ENCODE peak calls at places on chromosome 9, in nine cellular contexts. B is esophagus muscularis mucosa; U is spleen; L is CD8-positive, alpha-beta memory T cell; G is OCI-LY7; H is CD8-positive, alpha-beta T cell; I is psoas muscle; J is aorta; W is right atrium auricular region. V is an unnamed sample. For H3K9me3 and H3K4me1, the result is how much of the 10 kb centered on the place peaks cover.

GRCh38 chr9:130675396-130675795 is 11.0 kb downstream of the PRDM12 start:
- DNase-seq in B (no peak), U (no peak), L (no peak), G (no peak), H (no peak), I (no peak), J (no peak), W (no peak), V (no peak)

GRCh38 chr9:21579209-21579608 is 97.1 kb upstream of the IFNE start:
- DNase-seq in B (no peak), U (no peak), L (peak), G (no peak), H (peak), I (no peak), J (no peak), W (no peak), V (no peak)

GRCh38 chr9:71210326-71210725 is 88.9 kb upstream of the TRPM3 start:
- DNase-seq in B (no peak), U (no peak), L (no peak), G (no peak), H (no peak), I (no peak), J (no peak), W (no peak), V (no peak)

GRCh38 chr9:2109066-2109650 is 94.0 kb downstream of the SMARCA2 start:
- DNase-seq in B (no peak), U (no peak), L (no peak), G (no peak), H (no peak), I (no peak), J (no peak), W (no peak), V (peak)

GRCh38 chr9:115671911-115672310 is 481.7 kb upstream of the PAPPA start:
- DNase-seq in B (no peak), U (no peak), L (no peak), G (no peak), H (no peak), I (no peak), J (no peak), W (no peak), V (no peak)

GRCh38 chr9:97982191-97982718 is 886 bp upstream of the ANP32B start:
- DNase-seq in B (no peak), U (no peak), L (no peak), G (no peak), H (no peak), I (no peak), J (no peak), W (no peak), V (no peak)

GRCh38 chr9:35835216-35835604 is 6.2 kb downstream of the TMEM8B start:
- DNase-seq in B (no peak), U (no peak), L (no peak), G (peak), H (no peak), I (no peak), J (no peak), W (no peak), V (no peak)

GRCh38 chr9:122261469-122261881 is 3.2 kb downstream of the RBM18 start:
- DNase-seq in B (no peak), U (no peak), L (no peak), G (no peak), H (no peak), I (peak), J (peak), W (peak), V (peak)

GRCh38 chr9:129403743-129404620 is 216.9 kb downstream of the C9orf50 start:
- DNase-seq in B (no peak), U (peak), L (no peak), G (no peak), H (no peak), I (peak), J (no peak), W (no peak), V (no peak)

GRCh38 chr9:122134822-122135528 is 24.6 kb downstream of the NDUFA8 start:
- DNase-seq in B (no peak), U (no peak), L (no peak), G (no peak), H (no peak), I (no peak), J (no peak), W (no peak), V (peak)

GRCh38 chr9:115084709-115085108 is 33.2 kb downstream of the TNC start:
- DNase-seq in B (no peak), U (no peak), L (no peak), G (no peak), H (no peak), I (no peak), J (no peak), W (no peak), V (no peak)

GRCh38 chr9:121935744-121936143 is 157.4 kb downstream of the TTLL11 start:
- DNase-seq in B (no peak), U (no peak), L (no peak), G (no peak), H (no peak), I (no peak), J (no peak), W (no peak), V (no peak)

GRCh38 chr9:81986051-81986450 is 2.5 kb upstream of the SPATA31D1 start:
- DNase-seq in B (no peak), U (no peak), L (no peak), G (no peak), H (no peak), I (no peak), J (no peak), W (no peak), V (no peak)

GRCh38 chr9:101477214-101477613 is 41.6 kb upstream of the ALDOB start:
- DNase-seq in B (no peak), U (no peak), L (no peak), G (no peak), H (no peak), I (no peak), J (no peak), W (no peak), V (peak)

GRCh38 chr9:113179839-113180238 is 29.0 kb downstream of the SLC31A2 start:
- DNase-seq in B (peak), U (no peak), L (no peak), G (no peak), H (no peak), I (no peak), J (no peak), W (no peak), V (no peak)

GRCh38 chr9:92964981-92965758 is 17.8 kb downstream of the FGD3 start:
- DNase-seq in B (no peak), U (peak), L (no peak), G (peak), H (peak), I (no peak), J (no peak), W (no peak), V (no peak)

GRCh38 chr9:17970285-17970684 is 391.4 kb downstream of the SH3GL2 start:
- DNase-seq in B (no peak), U (no peak), L (no peak), G (no peak), H (no peak), I (no peak), J (no peak), W (no peak), V (no peak)

GRCh38 chr9:132055756-132056155 is 23.9 kb downstream of the MED27 start:
- DNase-seq in B (no peak), U (no peak), L (no peak), G (no peak), H (no peak), I (no peak), J (no peak), W (no peak), V (no peak)

DNA sequence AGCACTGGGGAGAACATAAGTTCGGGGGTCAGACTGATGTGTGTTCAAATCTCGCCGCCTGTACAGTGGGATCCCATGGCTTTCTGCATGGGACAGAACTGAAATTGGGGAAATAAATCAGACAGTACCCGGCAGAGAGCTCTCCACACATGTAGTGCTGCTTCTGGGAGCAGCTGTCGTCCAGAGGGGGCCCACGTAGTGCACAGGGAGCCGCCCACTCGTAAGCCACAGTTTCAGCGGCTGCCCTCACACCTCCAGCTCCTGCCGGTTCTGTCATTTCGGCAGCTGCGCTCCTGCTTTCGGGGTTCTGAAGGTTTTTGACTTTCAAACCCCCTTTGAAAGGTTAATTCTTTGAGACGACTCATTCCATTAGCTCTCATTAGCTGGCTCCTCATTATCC is 83.1 kb downstream of the OLFM1 start:
- DNase-seq in B (no peak), U (no peak), L (no peak), G (no peak), H (no peak), I (no peak), J (no peak), W (no peak), V (no peak)
- H3K9me3 ChIP-seq in B (under half), U (under half), L (under half), G (under half), H (under half), I (under half), J (under half), W (under half), V (under half)

GRCh38 chr9:38037981-38038306 is 31.1 kb downstream of the SHB start:
- DNase-seq in B (no peak), U (no peak), L (no peak), G (no peak), H (no peak), I (no peak), J (no peak), W (no peak), V (no peak)

GRCh38 chr9:38039090-38039906 is 29.7 kb downstream of the SHB start:
- DNase-seq in B (no peak), U (no peak), L (no peak), G (no peak), H (no peak), I (peak), J (no peak), W (no peak), V (peak)

GRCh38 chr9:38036359-38037084 is 32.5 kb downstream of the SHB start:
- DNase-seq in B (no peak), U (no peak), L (no peak), G (no peak), H (no peak), I (no peak), J (peak), W (no peak), V (peak)

GRCh38 chr9:38039907-38040682 is 28.9 kb downstream of the SHB start:
- DNase-seq in B (no peak), U (no peak), L (no peak), G (no peak), H (no peak), I (no peak), J (no peak), W (no peak), V (no peak)

DNA sequence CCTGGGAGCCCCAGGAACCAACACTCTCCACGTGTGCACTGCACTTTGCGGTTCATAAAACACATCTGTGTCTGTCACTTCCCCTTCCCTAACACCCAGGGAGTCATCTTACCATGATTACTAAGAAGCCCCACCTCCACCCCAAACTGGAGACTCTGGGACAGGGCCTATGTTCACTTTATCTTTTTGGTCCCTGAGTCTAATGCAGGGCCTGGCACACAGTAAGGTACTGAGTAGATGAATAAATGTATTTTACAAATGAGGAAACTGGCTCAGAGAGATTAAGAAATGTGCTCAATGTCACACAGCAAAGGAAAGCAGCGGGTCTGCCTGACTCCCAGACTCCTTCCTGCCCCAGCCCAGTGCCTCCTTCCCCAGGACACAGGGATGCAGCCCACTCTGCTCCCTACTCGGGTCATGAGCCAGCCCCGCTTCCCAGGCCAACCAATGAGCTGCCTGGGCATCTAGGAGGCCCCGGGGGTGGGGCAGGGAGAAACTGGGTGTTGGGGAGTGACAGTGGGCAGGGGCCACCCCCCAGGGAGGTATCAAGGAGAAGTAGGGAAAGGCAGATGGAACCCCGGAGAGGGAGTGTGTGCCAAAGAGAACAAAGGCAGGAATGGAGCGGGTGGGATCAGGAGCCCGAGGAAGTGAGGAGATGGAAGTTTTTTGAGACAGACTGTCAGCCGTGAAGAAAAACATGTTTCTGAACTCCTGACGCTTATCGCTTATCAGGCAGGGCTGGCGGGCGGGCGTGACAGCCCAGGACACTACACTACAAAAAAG is 30.5 kb downstream of the SHB start:
- DNase-seq in B (no peak), U (no peak), L (no peak), G (no peak), H (no peak), I (no peak), J (no peak), W (no peak), V (no peak)
- H3K4me1 ChIP-seq in B (half or more), U (half or more), L (under half), G (under half), H (under half), I (under half), J (under half), W (half or more), V (under half)

DNA sequence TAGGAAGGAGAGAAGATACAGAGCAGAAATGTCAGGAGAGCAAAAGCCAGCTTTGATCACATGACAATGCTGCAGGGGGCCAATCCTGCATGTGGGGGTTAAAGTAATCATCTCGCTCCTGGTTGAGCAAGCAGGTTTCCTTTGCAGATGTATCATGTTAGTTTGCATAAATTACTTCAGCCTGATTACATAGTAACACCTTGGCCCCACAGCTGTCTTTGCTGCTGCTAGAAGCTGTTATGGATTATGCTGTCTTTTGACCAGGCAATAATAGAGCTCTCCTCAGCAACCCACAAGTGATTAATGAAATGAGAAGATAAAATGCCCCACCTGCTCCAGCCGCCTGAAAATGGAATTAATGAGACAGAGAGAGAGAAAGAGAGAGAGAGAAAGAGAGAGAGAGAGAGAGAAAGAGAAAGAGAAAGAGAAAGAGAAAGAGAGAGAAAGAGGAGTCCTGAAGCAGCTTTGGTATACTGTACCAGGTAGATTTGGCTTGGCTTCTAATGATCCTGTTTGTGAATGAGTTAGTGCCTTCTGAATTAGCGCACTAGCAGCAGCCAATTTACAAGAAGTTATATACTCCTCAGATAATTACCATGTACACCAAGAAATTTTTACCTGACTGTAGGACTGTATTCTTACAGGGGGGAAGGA is 174.3 kb upstream of the RORB start:
- DNase-seq in B (no peak), U (no peak), L (no peak), G (no peak), H (no peak), I (no peak), J (no peak), W (no peak), V (no peak)
- H3K9me3 ChIP-seq in B (under half), U (under half), L (under half), G (under half), H (under half), I (under half), J (under half), W (under half), V (under half)

GRCh38 chr9:20561542-20561941 is 60.8 kb downstream of the MLLT3 start:
- DNase-seq in B (peak), U (no peak), L (no peak), G (no peak), H (no peak), I (no peak), J (no peak), W (no peak), V (peak)

GRCh38 chr9:20562051-20562450 is 60.2 kb downstream of the MLLT3 start:
- DNase-seq in B (peak), U (no peak), L (no peak), G (no peak), H (no peak), I (no peak), J (no peak), W (no peak), V (peak)

GRCh38 chr9:20563917-20564316 is 58.4 kb downstream of the MLLT3 start:
- DNase-seq in B (peak), U (no peak), L (no peak), G (no peak), H (no peak), I (no peak), J (no peak), W (no peak), V (no peak)

GRCh38 chr9:20566401-20566800 is 55.9 kb downstream of the MLLT3 start:
- DNase-seq in B (peak), U (no peak), L (no peak), G (no peak), H (no peak), I (no peak), J (no peak), W (no peak), V (no peak)

DNA sequence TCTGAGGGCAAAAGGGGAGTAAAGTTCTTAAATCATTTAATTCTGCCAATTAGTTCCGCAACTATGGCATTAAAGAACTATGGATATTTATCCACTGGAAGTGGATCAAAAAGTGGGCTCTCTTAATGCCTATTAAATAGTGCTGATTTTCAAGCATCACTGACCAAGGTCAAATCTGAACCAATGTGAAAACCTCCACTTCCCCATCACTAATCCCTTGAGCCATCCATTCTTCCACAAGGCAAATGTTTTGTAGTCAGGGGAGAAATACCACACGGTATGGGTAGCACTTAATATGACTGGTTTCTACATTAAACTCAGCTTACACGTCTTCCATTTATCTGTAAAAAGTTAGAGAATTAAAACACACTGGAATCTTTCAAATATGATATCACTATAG is 57.6 kb downstream of the MLLT3 start:
- DNase-seq in B (no peak), U (no peak), L (no peak), G (no peak), H (no peak), I (no peak), J (no peak), W (no peak), V (no peak)
- H3K4me1 ChIP-seq in B (half or more), U (under half), L (under half), G (under half), H (under half), I (under half), J (under half), W (under half), V (under half)

GRCh38 chr9:134834217-134834956 is 46.2 kb upstream of the FCN2 start:
- DNase-seq in B (no peak), U (no peak), L (no peak), G (no peak), H (no peak), I (no peak), J (no peak), W (no peak), V (no peak)

GRCh38 chr9:134835987-134836386 is 44.6 kb upstream of the FCN2 start:
- DNase-seq in B (no peak), U (no peak), L (no peak), G (no peak), H (no peak), I (no peak), J (no peak), W (no peak), V (no peak)

GRCh38 chr9:134834957-134835419 is 45.6 kb upstream of the FCN2 start:
- DNase-seq in B (no peak), U (no peak), L (no peak), G (no peak), H (no peak), I (no peak), J (no peak), W (no peak), V (no peak)

GRCh38 chr9:134836406-134836970 is 44.1 kb upstream of the FCN2 start:
- DNase-seq in B (no peak), U (no peak), L (no peak), G (no peak), H (no peak), I (no peak), J (no peak), W (no peak), V (no peak)

GRCh38 chr9:134835455-134835854 is 45.2 kb upstream of the FCN2 start:
- DNase-seq in B (no peak), U (no peak), L (no peak), G (no peak), H (no peak), I (peak), J (no peak), W (no peak), V (no peak)
- H3K9me3 ChIP-seq in B (under half), U (under half), L (under half), G (under half), H (under half), I (under half), J (under half), W (under half), V (under half)

GRCh38 chr9:134664446-134664845 is 22.8 kb downstream of the COL5A1 start:
- DNase-seq in B (no peak), U (no peak), L (no peak), G (no peak), H (no peak), I (no peak), J (no peak), W (no peak), V (no peak)

GRCh38 chr9:134666801-134667200 is 25.2 kb downstream of the COL5A1 start:
- DNase-seq in B (no peak), U (no peak), L (no peak), G (no peak), H (no peak), I (no peak), J (no peak), W (no peak), V (peak)

GRCh38 chr9:134663084-134663483 is 21.5 kb downstream of the COL5A1 start:
- DNase-seq in B (no peak), U (no peak), L (no peak), G (no peak), H (no peak), I (no peak), J (peak), W (no peak), V (no peak)

GRCh38 chr9:134663753-134664415 is 22.3 kb downstream of the COL5A1 start:
- DNase-seq in B (no peak), U (no peak), L (no peak), G (no peak), H (no peak), I (no peak), J (no peak), W (no peak), V (peak)

DNA sequence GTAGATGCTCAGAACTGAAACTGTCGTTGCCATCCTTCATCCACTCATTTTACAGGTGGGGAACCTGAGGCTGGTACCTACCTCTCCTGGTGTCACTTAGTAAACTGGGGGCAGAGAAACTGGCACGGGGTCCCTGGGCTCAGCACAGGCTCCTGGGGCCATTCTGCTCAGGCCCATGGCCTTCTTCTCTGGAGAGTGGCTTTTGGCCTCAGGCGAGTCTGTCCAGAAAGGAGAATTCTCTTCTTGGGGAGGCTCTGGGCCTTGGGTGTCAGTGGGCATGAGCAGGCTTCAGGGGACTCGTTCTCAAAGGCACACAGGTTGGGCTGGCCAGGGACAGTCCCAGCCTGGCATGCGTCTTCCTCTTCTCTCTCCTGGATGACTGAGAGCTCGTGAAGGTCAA is 24.6 kb downstream of the COL5A1 start:
- DNase-seq in B (no peak), U (peak), L (no peak), G (no peak), H (no peak), I (no peak), J (no peak), W (no peak), V (no peak)
- H3K4me1 ChIP-seq in B (half or more), U (under half), L (under half), G (under half), H (under half), I (under half), J (under half), W (under half), V (half or more)